ENCODE peak calls at places on chromosomes 13 and 19, in ten cellular contexts. X is breast epithelium, K is cardiac muscle cell, B is pancreas, I is kidney, Z is SK-N-SH, F is astrocyte, Y is SK-N-MC, N is uterus, D is fibroblast of lung. L is an unnamed sample.

GRCh38 chr13:41054919-41055619 is 6.2 kb upstream of the WBP4 start:
- DNase-seq in F (no peak), K (no peak), Z (peak), B (no peak), N (no peak), D (no peak), Y (no peak), I (no peak), X (no peak), L (no peak)

GRCh38 chr13:48783181-48783630 is 129.5 kb downstream of the CYSLTR2 start:
- DNase-seq in I (peak), K (peak), X (peak), Y (no peak), Z (no peak), B (peak), N (no peak), F (peak), D (peak), L (peak)

GRCh38 chr19:17260842-17261325 is 3.7 kb downstream of the USHBP1 start:
- DNase-seq in K (peak), B (peak), Z (peak), I (peak), Y (peak), N (peak), F (peak), X (peak), D (peak), L (peak)

GRCh38 chr13:73499685-73500084 is 440.9 kb downstream of the KLF5 start:
- DNase-seq in N (no peak), Z (no peak), K (no peak), D (no peak), Y (no peak), I (no peak), B (no peak), X (no peak), F (no peak), L (no peak)

GRCh38 chr13:37701972-37702371 is 103.4 kb upstream of the POSTN start:
- DNase-seq in X (no peak), K (peak), F (peak), Z (no peak), I (no peak), D (peak), N (peak), Y (no peak), B (no peak), L (no peak)

GRCh38 chr19:50992666-50993035 is 8.8 kb downstream of the KLK8 start:
- DNase-seq in X (peak), Y (no peak), I (no peak), N (no peak), B (no peak), K (no peak), Z (no peak), D (no peak), F (no peak), L (no peak)

GRCh38 chr13:27016871-27017270 is 154.7 kb downstream of the USP12 start:
- DNase-seq in K (no peak), N (no peak), I (no peak), F (no peak), B (no peak), Z (no peak), Y (no peak), D (no peak), X (no peak), L (no peak)

GRCh38 chr19:43572172-43572588 is 3.1 kb downstream of the XRCC1 start:
- DNase-seq in Z (no peak), X (no peak), F (no peak), Y (no peak), N (no peak), D (no peak), I (no peak), B (no peak), K (no peak), L (no peak)

GRCh38 chr13:45200701-45201230 is at the start of gene KCTD4:
- DNase-seq in I (no peak), Y (no peak), D (no peak), Z (no peak), K (peak), N (no peak), X (no peak), B (no peak), F (peak), L (no peak)

GRCh38 chr13:113151745-113152707 is 6.4 kb upstream of the PROZ start:
- DNase-seq in Z (no peak), F (peak), I (peak), B (no peak), D (peak), N (peak), K (peak), Y (no peak), X (no peak), L (no peak)

GRCh38 chr19:8261881-8262280 is 46.3 kb downstream of the CD320 start:
- DNase-seq in K (no peak), B (no peak), I (peak), D (no peak), F (no peak), N (no peak), X (no peak), Z (no peak), Y (no peak), L (no peak)

GRCh38 chr19:14544977-14545715 is 15.8 kb downstream of the TECR start:
- DNase-seq in B (peak), N (no peak), Y (no peak), K (no peak), I (peak), D (no peak), X (no peak), Z (no peak), F (no peak), L (peak)

GRCh38 chr19:39878398-39878797 is 32.2 kb upstream of the FBL start:
- DNase-seq in Z (peak), F (no peak), Y (no peak), N (no peak), B (no peak), I (no peak), D (no peak), X (no peak), K (no peak), L (no peak)

GRCh38 chr19:6132482-6132881 is 3.0 kb upstream of the ACSBG2 start:
- DNase-seq in F (no peak), X (no peak), N (no peak), K (no peak), D (no peak), Z (no peak), B (no peak), I (no peak), Y (no peak), L (no peak)

GRCh38 chr13:94660695-94661324 is 51.5 kb downstream of the SOX21 start:
- DNase-seq in D (peak), F (peak), Y (no peak), N (no peak), I (no peak), X (no peak), B (no peak), Z (peak), K (peak), L (no peak)

GRCh38 chr19:34134190-34135032 is 37.9 kb upstream of the LSM14A start:
- DNase-seq in F (peak), Z (peak), N (peak), I (peak), Y (peak), D (peak), K (peak), B (peak), X (peak), L (peak)

GRCh38 chr19:19260417-19260816 is 12.7 kb downstream of the TM6SF2 start:
- DNase-seq in K (no peak), Z (no peak), D (no peak), N (no peak), Y (no peak), B (no peak), I (no peak), X (no peak), F (no peak), L (no peak)

GRCh38 chr19:11587302-11587972 is 9.8 kb upstream of the ZNF627 start:
- DNase-seq in F (peak), N (peak), D (peak), B (peak), Y (peak), Z (peak), K (peak), I (peak), X (peak), L (peak)

GRCh38 chr13:23069571-23069970 is 111.2 kb upstream of the SGCG start:
- DNase-seq in N (no peak), X (no peak), B (no peak), Y (no peak), F (peak), Z (no peak), K (peak), I (no peak), D (peak), L (no peak)

GRCh38 chr13:51397262-51397933 is 55.4 kb downstream of the INTS6 start:
- DNase-seq in Y (no peak), K (peak), X (peak), Z (peak), I (no peak), F (peak), N (no peak), D (peak), B (no peak), L (no peak)

GRCh38 chr13:51394724-51395123 is 55.2 kb downstream of the SERPINE3 start:
- DNase-seq in B (no peak), F (no peak), I (no peak), Y (no peak), N (no peak), Z (peak), K (no peak), D (no peak), X (no peak), L (no peak)

DNA sequence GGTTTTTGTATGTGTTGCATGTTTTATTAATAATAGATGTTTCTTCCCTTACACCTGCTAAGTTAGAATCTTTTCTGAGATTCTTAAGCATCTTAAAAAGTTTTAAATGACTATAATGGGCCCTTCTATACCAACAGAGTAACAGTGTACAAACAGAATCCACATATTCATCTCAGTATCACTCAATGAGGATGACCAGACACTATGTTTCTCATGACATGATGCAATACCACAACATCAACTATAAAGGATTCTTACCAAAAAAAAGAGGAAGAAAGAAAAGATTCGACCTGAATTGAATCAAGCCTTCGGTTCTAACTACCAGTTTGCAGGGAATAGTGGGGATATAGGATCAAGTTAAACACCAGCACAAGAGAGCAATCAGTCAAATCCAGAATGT is 56.5 kb downstream of the INTS6 start:
- DNase-seq in F (no peak), I (no peak), N (no peak), B (no peak), X (no peak), D (peak), K (peak), Z (no peak), Y (no peak), L (no peak)
- H3K27ac ChIP-seq in F (no peak), I (no peak), N (no peak), B (no peak), X (peak), D (no peak), K (no peak), Z (no peak), Y (peak), L (no peak)

DNA sequence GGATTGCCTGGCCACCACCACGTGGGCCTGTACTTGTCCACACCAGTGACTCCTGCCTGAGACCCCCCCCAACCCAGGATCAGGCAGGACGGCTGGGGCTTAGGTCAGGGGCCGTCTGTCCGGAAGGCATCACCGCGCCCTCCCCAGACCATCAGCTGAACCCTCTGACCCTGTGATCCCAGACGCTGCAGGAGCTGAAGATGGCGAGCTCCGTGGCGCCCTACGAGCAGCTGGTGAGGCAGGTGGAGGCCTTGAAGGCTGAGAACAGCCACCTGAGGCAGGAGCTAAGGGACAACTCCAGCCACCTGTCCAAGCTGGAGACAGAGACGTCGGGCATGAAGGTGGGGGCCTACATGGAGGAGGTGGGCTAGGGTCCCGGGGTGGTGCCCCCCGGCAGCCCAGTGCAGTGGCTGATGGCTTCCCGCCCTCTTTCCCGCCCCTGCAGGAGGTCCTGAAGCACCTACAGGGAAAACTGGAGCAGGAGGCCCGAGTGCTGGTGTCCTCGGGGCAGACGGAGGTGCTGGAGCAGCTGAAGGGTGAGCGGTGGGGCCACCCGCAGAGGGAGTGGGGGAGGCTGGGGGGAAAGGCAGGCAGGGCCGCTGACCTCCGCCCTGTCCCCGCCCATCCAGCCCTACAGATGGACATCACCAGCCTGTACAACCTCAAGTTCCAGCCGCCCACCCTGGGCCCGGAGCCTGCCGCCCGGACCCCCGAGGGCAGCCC is 3.0 kb downstream of the APC2 start:
- DNase-seq in Z (no peak), F (no peak), N (no peak), K (no peak), B (no peak), I (no peak), Y (no peak), D (no peak), X (no peak), L (no peak)
- H3K4me3 ChIP-seq in Z (no peak), F (no peak), N (no peak), K (no peak), B (no peak), I (no peak), Y (no peak), D (no peak), X (no peak), L (no peak)

GRCh38 chr19:4229179-4229931 is at the start of gene EBI3:
- DNase-seq in N (no peak), Z (no peak), F (peak), K (peak), D (peak), B (no peak), Y (no peak), I (no peak), X (no peak), L (no peak)
- H3K27ac ChIP-seq in N (no peak), Z (no peak), F (no peak), K (no peak), D (no peak), B (no peak), Y (no peak), I (no peak), X (no peak), L (no peak)

GRCh38 chr19:1082165-1082927 is 12.8 kb downstream of the POLR2E start:
- DNase-seq in Y (no peak), Z (peak), F (no peak), X (peak), K (no peak), D (no peak), N (no peak), I (peak), B (peak), L (peak)

GRCh38 chr19:1082928-1083816 is 12.0 kb downstream of the POLR2E start:
- DNase-seq in I (peak), X (no peak), D (no peak), Y (no peak), Z (no peak), F (no peak), K (no peak), N (no peak), B (peak), L (no peak)

GRCh38 chr19:1080360-1081161 is 13.6 kb downstream of the ARHGAP45 start:
- DNase-seq in Z (no peak), I (peak), Y (no peak), B (peak), K (no peak), N (no peak), X (no peak), F (no peak), D (no peak), L (no peak)

GRCh38 chr19:1079566-1080111 is 12.7 kb downstream of the ARHGAP45 start:
- DNase-seq in K (no peak), D (no peak), B (peak), N (no peak), Y (no peak), I (peak), Z (peak), X (no peak), F (no peak), L (peak)

DNA sequence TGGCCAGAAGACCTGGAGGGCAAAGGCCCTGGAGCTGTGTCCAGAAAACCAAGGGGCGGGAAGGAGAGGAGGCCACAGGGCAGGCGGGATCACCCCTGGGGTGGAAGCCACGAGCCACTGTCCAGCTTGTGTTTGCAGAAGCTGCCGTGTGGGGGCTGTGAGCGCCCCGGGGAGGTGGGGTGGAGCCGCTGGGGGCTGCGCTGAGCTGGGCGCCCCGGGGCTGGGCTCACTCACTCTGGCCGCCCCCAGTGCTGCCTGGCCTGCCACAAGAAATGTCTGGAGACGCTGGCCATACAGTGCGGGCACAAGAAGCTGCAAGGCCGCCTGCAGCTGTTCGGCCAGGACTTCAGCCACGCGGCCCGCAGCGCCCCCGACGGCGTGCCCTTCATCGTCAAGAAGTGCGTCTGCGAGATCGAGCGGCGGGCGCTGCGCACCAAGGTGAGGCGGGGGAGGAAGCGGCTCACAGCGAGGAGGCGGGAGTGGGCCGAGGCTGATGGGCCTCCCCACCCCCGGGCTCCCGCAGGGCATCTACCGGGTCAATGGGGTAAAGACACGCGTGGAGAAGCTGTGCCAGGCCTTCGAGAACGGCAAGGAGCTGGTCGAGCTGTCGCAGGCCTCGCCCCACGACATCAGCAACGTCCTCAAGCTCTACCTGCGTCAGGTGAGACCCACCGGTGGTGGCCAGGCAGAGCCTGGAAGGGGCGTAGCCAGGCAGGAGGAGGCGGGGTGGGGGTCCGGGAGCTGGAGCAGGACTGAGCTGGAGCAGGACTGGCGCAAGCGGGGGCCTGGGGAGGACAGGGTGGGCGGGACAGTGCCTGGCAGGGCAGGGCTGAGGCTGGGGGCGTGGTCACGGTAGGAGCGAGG is 13.6 kb downstream of the POLR2E start:
- DNase-seq in K (no peak), F (no peak), I (peak), Z (no peak), D (no peak), X (no peak), Y (no peak), N (no peak), B (no peak), L (peak)
- H3K4me3 ChIP-seq in K (no peak), F (no peak), I (no peak), Z (no peak), D (no peak), X (no peak), Y (no peak), N (no peak), B (no peak), L (no peak)

GRCh38 chr13:106513608-106514007 is 21.9 kb downstream of the EFNB2 start:
- DNase-seq in I (no peak), X (no peak), N (no peak), F (no peak), K (no peak), Z (no peak), Y (no peak), B (no peak), D (no peak), L (no peak)
- H3K27ac ChIP-seq in I (no peak), X (no peak), N (no peak), F (peak), K (no peak), Z (no peak), Y (no peak), B (no peak), D (no peak), L (no peak)

GRCh38 chr19:48965806-48966540 is 864 bp downstream of the FTL start:
- DNase-seq in Z (peak), B (peak), F (peak), K (peak), Y (no peak), D (peak), I (peak), N (peak), X (peak), L (peak)
- H3K4me3 ChIP-seq in Z (peak), B (peak), F (peak), K (peak), Y (peak), D (peak), I (peak), N (peak), X (peak), L (peak)

DNA sequence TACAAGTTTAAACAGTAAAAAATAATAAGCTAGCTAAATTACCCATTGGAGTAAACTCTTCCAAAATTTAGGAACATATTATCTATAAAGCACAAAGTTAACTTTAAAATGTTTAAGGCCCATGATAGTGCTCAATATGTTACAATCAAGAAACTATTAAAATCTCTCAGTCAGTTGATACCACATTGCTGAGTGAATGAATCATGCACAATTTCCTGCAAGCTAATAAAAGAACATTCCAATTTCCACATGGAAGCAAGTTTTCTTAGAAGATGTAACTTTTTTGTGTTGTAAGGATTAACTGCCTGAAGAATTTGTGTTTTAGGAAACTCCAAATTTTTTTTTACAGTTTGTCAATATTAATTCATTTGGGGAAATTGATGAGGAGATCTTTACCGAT is 666.6 kb downstream of the SLITRK1 start:
- DNase-seq in I (no peak), N (no peak), D (peak), Z (no peak), X (no peak), K (peak), F (peak), Y (no peak), B (no peak), L (no peak)
- H3K27ac ChIP-seq in I (no peak), N (no peak), D (peak), Z (peak), X (no peak), K (no peak), F (peak), Y (no peak), B (no peak), L (no peak)

L was measured in right lobe of liver.